ENCODE peak calls at places on chromosome 10, in nine cellular contexts. L is mesendoderm, B is mammary epithelial cell, Y is Caco-2, T is body of pancreas, K is esophagus muscularis mucosa, I is astrocyte, Z is left ventricle myocardium inferior, D is hepatocyte. W is an unnamed sample.

GRCh38 chr10:78634835-78635234 is 433.9 kb upstream of the ZMIZ1 start:
- DNase-seq in L (peak; percentile 20), B (no peak), Y (no peak), T (no peak), K (no peak), I (peak; percentile 86), Z (no peak), D (peak; percentile 49), W (no peak)

GRCh38 chr10:1183033-1183396 is 126.8 kb downstream of the WDR37 start:
- DNase-seq in L (no peak), B (no peak), Y (peak; percentile 47), T (no peak), K (no peak), I (no peak), Z (no peak), D (peak; percentile 30), W (no peak)

GRCh38 chr10:69363666-69364065 is 53.1 kb downstream of the TACR2 start:
- DNase-seq in L (no peak), B (no peak), Y (no peak), T (no peak), K (no peak), I (no peak), Z (no peak), D (no peak), W (no peak)

GRCh38 chr10:120428754-120429153 is 28.3 kb upstream of the PLPP4 start:
- DNase-seq in L (no peak), B (no peak), Y (no peak), T (no peak), K (no peak), I (peak; percentile 65), Z (no peak), D (no peak), W (no peak)

GRCh38 chr10:98534046-98534445 is 87.3 kb upstream of the HPS1 start:
- DNase-seq in L (no peak), B (no peak), Y (no peak), T (no peak), K (no peak), I (no peak), Z (no peak), D (no peak), W (no peak)

GRCh38 chr10:131577786-131578471 is 266.4 kb upstream of the TCERG1L start:
- DNase-seq in L (no peak), B (no peak), Y (no peak), T (no peak), K (no peak), I (no peak), Z (no peak), D (no peak), W (no peak)

GRCh38 chr10:4685904-4686643 is 139.9 kb upstream of the AKR1E2 start:
- DNase-seq in L (no peak), B (peak; percentile 60), Y (no peak), T (no peak), K (no peak), I (no peak), Z (no peak), D (no peak), W (no peak)

GRCh38 chr10:66586897-66587679 is 338.7 kb upstream of the LRRTM3 start:
- DNase-seq in L (no peak), B (no peak), Y (no peak), T (no peak), K (no peak), I (no peak), Z (no peak), D (no peak), W (no peak)

GRCh38 chr10:63773106-63773505 is 251.9 kb downstream of the REEP3 start:
- DNase-seq in L (no peak), B (no peak), Y (no peak), T (no peak), K (no peak), I (no peak), Z (no peak), D (no peak), W (no peak)

GRCh38 chr10:130422366-130423324 is 286.5 kb downstream of the GLRX3 start:
- DNase-seq in L (peak; percentile 22), B (no peak), Y (no peak), T (no peak), K (peak; percentile 78), I (no peak), Z (no peak), D (no peak), W (peak; percentile 4)

GRCh38 chr10:71484352-71484751 is 87.6 kb downstream of the CDH23 start:
- DNase-seq in L (peak; percentile 8), B (no peak), Y (no peak), T (no peak), K (no peak), I (no peak), Z (peak; percentile 53), D (no peak), W (no peak)

GRCh38 chr10:72152286-72152685 is 63.5 kb upstream of the ANAPC16 start:
- DNase-seq in L (no peak), B (no peak), Y (no peak), T (no peak), K (no peak), I (no peak), Z (no peak), D (no peak), W (no peak)

GRCh38 chr10:95728535-95728934 is 27.4 kb upstream of the ENTPD1 start:
- DNase-seq in L (no peak), B (peak; percentile 6), Y (no peak), T (peak; percentile 17), K (no peak), I (no peak), Z (no peak), D (no peak), W (no peak)

GRCh38 chr10:29610876-29611647 is 23.7 kb downstream of the SVIL start:
- DNase-seq in L (no peak), B (no peak), Y (no peak), T (no peak), K (no peak), I (no peak), Z (no peak), D (no peak), W (no peak)

GRCh38 chr10:29611796-29612381 is 22.9 kb downstream of the SVIL start:
- DNase-seq in L (peak; percentile 57), B (no peak), Y (no peak), T (no peak), K (no peak), I (no peak), Z (no peak), D (no peak), W (no peak)

GRCh38 chr10:29613791-29614190 is 21.0 kb downstream of the SVIL start:
- DNase-seq in L (no peak), B (no peak), Y (no peak), T (no peak), K (no peak), I (peak; percentile 86), Z (no peak), D (no peak), W (no peak)

GRCh38 chr10:29615195-29615594 is 19.6 kb downstream of the SVIL start:
- DNase-seq in L (no peak), B (no peak), Y (no peak), T (no peak), K (no peak), I (no peak), Z (no peak), D (no peak), W (no peak)

DNA sequence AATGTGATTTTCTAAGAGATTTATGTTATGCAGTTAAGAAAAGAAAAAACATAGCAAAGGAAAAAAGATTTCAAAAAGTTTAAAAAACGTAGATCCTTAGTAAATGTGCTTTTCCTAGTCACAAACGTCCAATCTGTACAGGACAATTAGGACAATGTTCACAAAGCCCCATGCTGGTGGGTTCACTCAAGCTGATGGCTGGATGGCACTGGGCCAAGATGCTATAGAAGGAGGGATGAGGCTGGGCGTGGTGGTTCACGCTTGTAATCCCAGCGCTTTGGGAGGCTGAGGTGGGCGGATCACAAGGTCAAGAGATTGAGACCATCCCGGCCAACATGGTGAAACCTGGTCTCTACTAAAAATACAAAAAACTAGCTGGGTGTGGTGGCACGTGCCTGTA is 22.1 kb downstream of the SVIL start:
- DNase-seq in L (no peak), B (no peak), Y (no peak), T (no peak), K (no peak), I (no peak), Z (no peak), D (no peak), W (no peak)
- H3K4me1 ChIP-seq in L (no peaks in the 10 kb centered on the region), B (peaks cover 21% of the 10 kb centered on the region), Y (peaks cover 2% of the 10 kb centered on the region), T (peaks cover 6% of the 10 kb centered on the region), K (peaks cover 92% of the 10 kb centered on the region), I (peaks cover 3% of the 10 kb centered on the region), Z (peaks cover 77% of the 10 kb centered on the region), D (peaks cover 6% of the 10 kb centered on the region), W (peaks cover 4% of the 10 kb centered on the region)

DNA sequence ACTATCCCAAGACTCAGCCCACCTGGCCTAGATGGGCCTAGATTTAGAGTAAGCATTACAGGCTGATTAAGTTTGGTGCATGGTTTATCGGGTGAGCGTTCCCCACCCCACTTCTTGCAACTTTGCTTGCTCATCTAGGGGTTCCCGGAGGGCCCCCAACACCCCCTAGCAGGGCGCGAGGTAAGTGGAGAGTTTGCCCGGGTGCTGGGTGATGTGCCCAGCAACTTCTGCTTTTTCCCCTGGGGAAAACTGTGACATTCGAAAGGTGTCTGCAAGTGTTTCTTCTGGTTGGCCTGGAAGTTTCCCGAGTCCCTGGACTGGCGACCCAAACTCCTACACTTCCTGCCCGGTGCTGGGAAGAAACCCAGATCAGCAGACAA is 31.7 kb downstream of the SKIDA1 start:
- DNase-seq in L (peak; percentile 30), B (no peak), Y (no peak), T (no peak), K (no peak), I (no peak), Z (no peak), D (no peak), W (no peak)
- H3K27me3 ChIP-seq in L (no peaks in the 10 kb centered on the region), B (no peaks in the 10 kb centered on the region), Y (no peaks in the 10 kb centered on the region), T (no peaks in the 10 kb centered on the region), K (no peaks in the 10 kb centered on the region), I (peaks cover under 1% of the 10 kb centered on the region), Z (no peaks in the 10 kb centered on the region), D (peaks cover 14% of the 10 kb centered on the region), W (no peaks in the 10 kb centered on the region)

GRCh38 chr10:32015386-32015785 is 40.8 kb downstream of the KIF5B start:
- DNase-seq in L (no peak), B (no peak), Y (no peak), T (no peak), K (no peak), I (no peak), Z (no peak), D (no peak), W (no peak)

GRCh38 chr10:32017044-32017443 is 39.2 kb downstream of the KIF5B start:
- DNase-seq in L (no peak), B (no peak), Y (no peak), T (no peak), K (no peak), I (no peak), Z (no peak), D (no peak), W (no peak)
- H3K4me1 ChIP-seq in L (no peaks in the 10 kb centered on the region), B (no peaks in the 10 kb centered on the region), Y (no peaks in the 10 kb centered on the region), T (no peaks in the 10 kb centered on the region), K (peaks cover 9% of the 10 kb centered on the region), I (no peaks in the 10 kb centered on the region), Z (no peaks in the 10 kb centered on the region), D (no peaks in the 10 kb centered on the region), W (no peaks in the 10 kb centered on the region)

DNA sequence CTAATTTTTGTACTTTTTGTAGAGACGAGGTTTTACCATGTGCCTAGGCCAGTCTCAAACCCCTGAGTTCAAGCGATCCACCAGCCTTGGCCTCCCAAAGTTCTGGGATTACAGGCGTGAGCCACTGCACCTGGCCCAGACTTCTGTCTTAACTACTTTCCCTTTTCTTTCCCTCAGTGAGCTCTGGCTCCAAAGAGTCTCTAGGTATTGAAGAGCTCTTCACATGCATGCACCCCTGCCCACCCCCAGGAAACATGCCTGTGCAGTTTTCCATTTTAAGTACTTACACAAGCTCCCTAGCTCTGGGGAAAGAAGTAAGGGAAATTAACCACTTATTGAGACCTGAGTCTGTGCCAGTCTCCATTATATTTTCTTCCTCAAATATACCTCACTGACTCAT is 2.0 kb downstream of the MYOZ1 start:
- DNase-seq in L (no peak), B (no peak), Y (no peak), T (no peak), K (no peak), I (no peak), Z (no peak), D (no peak), W (no peak)
- H3K27me3 ChIP-seq in L (no peaks in the 10 kb centered on the region), B (no peaks in the 10 kb centered on the region), Y (no peaks in the 10 kb centered on the region), T (no peaks in the 10 kb centered on the region), K (no peaks in the 10 kb centered on the region), I (peaks cover 4% of the 10 kb centered on the region), Z (no peaks in the 10 kb centered on the region), D (no peaks in the 10 kb centered on the region), W (no peaks in the 10 kb centered on the region)